ENCODE peak calls at places on chromosomes 2 and 18, in six cellular contexts. I is K562, Z is GM12891, L is H1, D is HepG2, P is GM12878. M is an unnamed sample.

GRCh38 chr2:237177052-237177451 is 91.4 kb downstream of the COPS8 start:
- DNase-seq in D (no peak), Z (no peak), P (no peak), I (no peak), L (no peak), M (no peak)

GRCh38 chr2:133200684-133201421 is 367.4 kb downstream of the NCKAP5 start:
- DNase-seq in L (no peak), P (no peak), D (no peak), Z (no peak), I (no peak), M (no peak)

GRCh38 chr2:46471-47345 is at the start of gene FAM110C:
- DNase-seq in P (no peak), L (peak), Z (no peak), D (peak), I (no peak), M (no peak)

GRCh38 chr2:183811281-183811680 is 687.0 kb downstream of the NUP35 start:
- DNase-seq in I (no peak), D (no peak), L (no peak), P (no peak), Z (no peak), M (no peak)

GRCh38 chr2:178412047-178412446 is 38.9 kb downstream of the PRKRA start:
- DNase-seq in I (no peak), P (no peak), D (no peak), L (no peak), Z (no peak), M (no peak)

GRCh38 chr2:49360051-49360767 is 205.9 kb upstream of the FSHR start:
- DNase-seq in P (no peak), L (no peak), I (no peak), D (no peak), Z (no peak), M (no peak)

GRCh38 chr18:24616638-24617037 is 156.2 kb downstream of the HRH4 start:
- DNase-seq in D (no peak), Z (no peak), I (no peak), P (no peak), L (no peak), M (no peak)

GRCh38 chr2:40680547-40680946 is 228.7 kb upstream of the SLC8A1 start:
- DNase-seq in D (no peak), L (no peak), I (no peak), Z (no peak), P (no peak), M (no peak)

GRCh38 chr2:139529045-139529444 is 748.9 kb upstream of the NXPH2 start:
- DNase-seq in L (no peak), Z (no peak), I (no peak), D (no peak), P (no peak), M (no peak)

GRCh38 chr2:39865751-39866150 is 86.7 kb upstream of the THUMPD2 start:
- DNase-seq in P (no peak), D (no peak), Z (no peak), L (no peak), I (no peak), M (no peak)

GRCh38 chr18:4748975-4749374 is 293.9 kb upstream of the DLGAP1 start:
- DNase-seq in P (no peak), I (no peak), D (no peak), Z (no peak), L (no peak), M (no peak)

GRCh38 chr2:10535703-10536102 is 87.6 kb upstream of the ODC1 start:
- DNase-seq in D (no peak), Z (no peak), L (no peak), I (no peak), P (no peak), M (no peak)

GRCh38 chr18:73891572-73892421 is 255.8 kb downstream of the FBXO15 start:
- DNase-seq in Z (no peak), D (no peak), I (no peak), P (no peak), L (peak), M (no peak)

GRCh38 chr2:191037351-191037750 is 23.4 kb upstream of the STAT1 start:
- DNase-seq in L (no peak), Z (no peak), I (no peak), D (no peak), P (no peak), M (no peak)

GRCh38 chr2:223357076-223357475 is 245.1 kb downstream of the SCG2 start:
- DNase-seq in D (no peak), Z (no peak), I (no peak), P (no peak), L (no peak), M (no peak)

GRCh38 chr2:55901322-55901721 is 22.3 kb downstream of the EFEMP1 start:
- DNase-seq in I (peak), D (no peak), Z (no peak), L (no peak), P (no peak), M (no peak)

GRCh38 chr2:69781321-69782248 is 39.7 kb downstream of the ANXA4 start:
- DNase-seq in I (no peak), Z (no peak), D (peak), L (peak), P (no peak), M (no peak)

GRCh38 chr2:219056896-219057708 is 3.6 kb downstream of the IHH start:
- DNase-seq in Z (no peak), D (no peak), L (peak), P (no peak), I (no peak), M (no peak)

GRCh38 chr2:182073613-182074012 is 88.0 kb downstream of the PPP1R1C start:
- DNase-seq in P (no peak), I (no peak), D (no peak), Z (no peak), L (no peak), M (no peak)
- TF ChIP-seq TAF1 in P (no peak), I (no peak), D (no peak), Z (no peak), L (no peak), M (no peak)

GRCh38 chr2:109612991-109613921 is 510 bp downstream of the SEPTIN10 start:
- DNase-seq in Z (no peak), D (peak), L (no peak), P (no peak), I (no peak), M (no peak)
- TF ChIP-seq POLR2A in Z (no peak), D (no peak), L (no peak), P (peak), I (no peak), M (no peak)

DNA sequence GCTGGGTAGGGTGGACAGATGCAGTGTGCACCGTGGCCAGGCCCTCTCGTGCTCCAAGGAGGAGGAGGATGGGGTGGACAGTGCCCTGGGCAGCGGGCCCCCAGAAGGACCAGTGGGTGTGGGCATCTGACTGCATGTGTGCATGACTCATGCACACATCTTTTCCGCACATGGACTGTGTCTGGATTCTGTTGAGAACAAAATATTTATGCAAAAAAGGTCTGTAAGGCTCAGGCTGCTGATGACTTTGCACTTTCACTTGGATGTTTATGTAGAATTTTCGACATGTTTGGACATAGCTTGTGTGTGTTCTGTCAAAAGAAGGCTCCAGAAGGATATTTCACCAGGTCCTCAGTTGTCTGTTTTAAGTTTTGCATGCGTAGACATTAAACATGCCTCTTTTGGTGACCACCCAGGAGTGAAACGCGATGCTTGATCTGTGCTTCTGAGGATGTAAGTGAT is 45.6 kb downstream of the MTCL1 start:
- DNase-seq in D (no peak), P (no peak), Z (no peak), L (no peak), I (no peak), M (no peak)
- TF ChIP-seq POLR2AphosphoS5 in D (no peak), P (no peak), Z (no peak), L (no peak), I (no peak), M (no peak)

GRCh38 chr18:22346968-22347611 is 70.6 kb downstream of the CTAGE1 start:
- DNase-seq in P (no peak), D (peak), Z (no peak), I (no peak), L (peak), M (no peak)

GRCh38 chr18:22345733-22346132 is 72.0 kb downstream of the CTAGE1 start:
- DNase-seq in D (no peak), L (no peak), I (no peak), Z (no peak), P (no peak), M (no peak)

GRCh38 chr18:22343613-22344012 is 74.1 kb downstream of the CTAGE1 start:
- DNase-seq in L (no peak), I (no peak), Z (no peak), D (no peak), P (no peak), M (no peak)

GRCh38 chr18:22346342-22346967 is 71.3 kb downstream of the CTAGE1 start:
- DNase-seq in D (no peak), L (no peak), Z (no peak), P (no peak), I (no peak), M (no peak)

GRCh38 chr18:22344908-22345670 is 72.6 kb downstream of the CTAGE1 start:
- DNase-seq in L (no peak), Z (no peak), I (no peak), P (no peak), D (no peak), M (no peak)
- TF ChIP-seq TAF1 in L (no peak), Z (no peak), I (no peak), P (no peak), D (no peak), M (no peak)